ENCODE peak calls at places on chromosomes 3 and 15, in five cellular contexts. Y is fibroblast of the aortic adventitia, S is GM06990, G is MM.1S, K is AG04450. X is an unnamed sample.
A peak's percentile ranks its signal among the peaks of the same experiment; 100 is the strongest.

GRCh38 chr3:36097180-36097579 is 283.1 kb upstream of the STAC start:
- DNase-seq in G (no peak), K (no peak), Y (no peak), S (no peak), X (no peak)

GRCh38 chr15:89083246-89083645 is 5.0 kb upstream of the ABHD2 start:
- DNase-seq in G (no peak), S (no peak), K (no peak), Y (no peak), X (no peak)

GRCh38 chr3:94612631-94613030 is 549.8 kb downstream of the NSUN3 start:
- DNase-seq in S (no peak), G (no peak), Y (no peak), K (no peak), X (no peak)

GRCh38 chr15:62896380-62896866 is 146.1 kb upstream of the TPM1 start:
- DNase-seq in S (no peak), K (no peak), Y (no peak), G (no peak), X (no peak)

GRCh38 chr3:21310891-21311290 is 440.1 kb downstream of the ZNF385D start:
- DNase-seq in Y (no peak), K (no peak), S (no peak), G (no peak), X (no peak)

GRCh38 chr3:174540081-174540480 is 319.1 kb upstream of the NAALADL2 start:
- DNase-seq in S (no peak), Y (no peak), G (peak; percentile 76), K (no peak), X (no peak)

GRCh38 chr3:170307998-170308398 is 49.5 kb upstream of the SKIL start:
- DNase-seq in Y (peak; percentile 49), G (no peak), K (peak; percentile 23), S (no peak), X (no peak)

GRCh38 chr3:185656321-185656840 is 70.3 kb downstream of the SENP2 start:
- DNase-seq in Y (peak; percentile 99), K (peak; percentile 97), G (no peak), S (no peak), X (no peak)

GRCh38 chr3:156681003-156681402 is 6.6 kb downstream of the TIPARP start:
- DNase-seq in Y (peak; percentile 89), G (peak; percentile 55), K (peak; percentile 63), S (peak; percentile 50), X (no peak)

GRCh38 chr3:23615068-23615467 is 190.7 kb upstream of the UBE2E1 start:
- DNase-seq in Y (no peak), G (no peak), K (no peak), S (no peak), X (no peak)

GRCh38 chr3:192435241-192435640 is 292.1 kb downstream of the FGF12 start:
- DNase-seq in S (no peak), G (no peak), Y (no peak), K (no peak), X (no peak)

DNA sequence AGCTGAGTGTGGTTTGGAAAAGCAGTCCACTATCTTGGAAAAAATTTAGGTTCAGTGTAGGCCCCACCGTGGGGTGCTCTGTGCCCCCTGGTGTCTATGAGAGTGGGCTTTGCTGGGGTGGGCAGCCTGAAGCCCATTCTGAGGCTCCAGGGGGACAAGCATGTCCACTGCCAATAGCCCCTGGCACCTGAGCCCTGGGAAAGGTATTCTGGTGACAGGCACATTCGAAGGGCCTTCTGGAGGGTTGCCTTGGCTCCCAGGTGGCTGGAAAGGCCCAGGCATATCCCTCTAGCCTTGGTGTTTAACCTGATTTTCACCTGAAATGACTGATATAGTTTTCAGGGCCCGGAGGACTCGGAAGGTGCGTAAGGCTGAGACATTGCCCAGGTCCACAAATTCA is 36.1 kb downstream of the SCN5A start:
- DNase-seq in Y (no peak), G (no peak), K (no peak), S (no peak), X (peak; percentile 27)
- TF ChIP-seq CTCF in Y (no peak), G (no peak), K (no peak), S (no peak), X (no peak)

GRCh38 chr3:183504597-183504996 is 50.9 kb downstream of the KLHL6 start:
- DNase-seq in K (no peak), G (no peak), S (no peak), Y (no peak), X (no peak)

GRCh38 chr3:183502237-183502636 is 53.3 kb downstream of the KLHL6 start:
- DNase-seq in K (no peak), Y (no peak), S (no peak), G (peak; percentile 23), X (no peak)

GRCh38 chr3:183503738-183504137 is 51.8 kb downstream of the KLHL6 start:
- DNase-seq in K (no peak), Y (no peak), G (no peak), S (no peak), X (no peak)

GRCh38 chr3:183500981-183501704 is 54.4 kb downstream of the KLHL6 start:
- DNase-seq in Y (no peak), K (no peak), S (no peak), G (no peak), X (no peak)

GRCh38 chr3:183502782-183503181 is 52.7 kb downstream of the KLHL6 start:
- DNase-seq in K (no peak), S (no peak), Y (peak; percentile 13), G (peak; percentile 84), X (no peak)
- TF ChIP-seq CTCF in K (peak; percentile 13), S (peak; percentile 30), Y (no peak), G (peak; percentile 82), X (peak; percentile 64)

DNA sequence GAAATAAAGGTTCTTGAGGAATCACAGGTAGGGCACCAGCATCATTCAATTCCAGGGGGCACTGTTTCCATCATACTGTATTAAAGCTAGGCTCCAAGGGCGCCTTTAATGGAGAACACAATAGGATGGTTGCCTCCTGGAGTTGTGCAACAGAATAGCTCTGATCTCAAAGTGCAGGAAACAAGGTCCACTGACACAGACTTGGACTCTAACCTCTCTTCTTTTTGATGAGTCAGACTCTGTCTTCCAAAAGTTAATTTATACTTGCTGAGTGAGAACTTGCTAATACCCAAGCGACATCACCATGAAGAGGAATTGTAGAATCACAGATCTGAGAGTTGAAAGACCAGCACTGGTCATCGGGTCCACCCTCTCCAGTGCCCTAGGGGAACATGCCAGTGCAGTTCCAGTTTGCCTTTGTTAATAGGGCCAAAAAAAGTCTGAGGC is 94.4 kb upstream of the PHLDB2 start:
- DNase-seq in K (no peak), G (no peak), Y (peak; percentile 76), S (no peak), X (no peak)
- TF ChIP-seq CTCF in K (peak; percentile 16), G (no peak), Y (peak; percentile 32), S (no peak), X (peak; percentile 41)

DNA sequence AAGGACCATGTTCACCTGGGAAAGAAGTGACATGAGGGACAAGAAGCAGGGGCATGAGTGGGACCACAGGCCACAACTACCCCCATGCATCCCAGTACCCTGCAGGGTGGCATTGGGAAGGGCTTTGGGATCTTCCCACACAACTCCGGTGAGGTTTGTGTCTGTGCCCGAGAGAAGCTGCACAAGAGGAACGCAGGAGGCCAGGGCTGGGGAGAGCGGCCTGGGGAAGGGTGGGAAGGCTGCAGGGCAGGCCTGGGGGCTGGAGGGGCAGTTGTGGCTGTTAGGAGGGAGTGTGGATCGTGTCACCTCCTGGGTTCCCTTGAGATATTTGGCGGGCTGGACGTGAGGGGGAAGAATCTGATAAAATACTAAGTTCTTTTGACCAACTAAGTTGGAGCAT is 25.3 kb upstream of the MFSD1 start:
- DNase-seq in G (no peak), Y (no peak), S (no peak), K (no peak), X (no peak)
- TF ChIP-seq CTCF in G (no peak), Y (no peak), S (no peak), K (no peak), X (no peak)